ENCODE peak calls at places on chromosomes 1 and 21, in nine cellular contexts. One of them, this sample, is unnamed.
A peak's percentile ranks its signal among the peaks of the same experiment; 100 is the strongest.

GRCh38 chr1:109794319-109795132 is 30.8 kb upstream of the EPS8L3 start:
- DNase-seq in heart right ventricle: no peak
- DNase-seq in foreskin fibroblast: no peak
- DNase-seq in kidney: peak; percentile 45
- DNase-seq in ovary: no peak
- DNase-seq in mammary epithelial cell: no peak
- DNase-seq in tibial artery: peak; percentile 20
- DNase-seq in PC-9: no peak
- DNase-seq in kidney epithelial cell: no peak
- DNase-seq in this sample: no peak

GRCh38 chr1:54095543-54096286 is 42.3 kb downstream of the TCEANC2 start:
- DNase-seq in heart right ventricle: no peak
- DNase-seq in foreskin fibroblast: no peak
- DNase-seq in kidney: no peak
- DNase-seq in ovary: no peak
- DNase-seq in mammary epithelial cell: no peak
- DNase-seq in tibial artery: no peak
- DNase-seq in PC-9: no peak
- DNase-seq in kidney epithelial cell: no peak
- DNase-seq in this sample: no peak

GRCh38 chr21:36247316-36247715 is 72.7 kb upstream of the MORC3 start:
- DNase-seq in heart right ventricle: no peak
- DNase-seq in foreskin fibroblast: no peak
- DNase-seq in kidney: no peak
- DNase-seq in ovary: no peak
- DNase-seq in mammary epithelial cell: no peak
- DNase-seq in tibial artery: no peak
- DNase-seq in PC-9: no peak
- DNase-seq in kidney epithelial cell: no peak
- DNase-seq in this sample: no peak

GRCh38 chr1:30423570-30423969 is 299.8 kb downstream of the MATN1 start:
- DNase-seq in heart right ventricle: no peak
- DNase-seq in foreskin fibroblast: no peak
- DNase-seq in kidney: no peak
- DNase-seq in ovary: no peak
- DNase-seq in mammary epithelial cell: no peak
- DNase-seq in tibial artery: no peak
- DNase-seq in PC-9: no peak
- DNase-seq in kidney epithelial cell: no peak
- DNase-seq in this sample: no peak

GRCh38 chr1:246947255-246947654 is 15.5 kb upstream of the AHCTF1 start:
- DNase-seq in heart right ventricle: no peak
- DNase-seq in foreskin fibroblast: peak; percentile 86
- DNase-seq in kidney: no peak
- DNase-seq in ovary: peak; percentile 64
- DNase-seq in mammary epithelial cell: peak; percentile 35
- DNase-seq in tibial artery: peak; percentile 91
- DNase-seq in PC-9: no peak
- DNase-seq in kidney epithelial cell: no peak
- DNase-seq in this sample: no peak

GRCh38 chr1:244778356-244778755 is 57.1 kb upstream of the COX20 start:
- DNase-seq in heart right ventricle: no peak
- DNase-seq in foreskin fibroblast: peak; percentile 83
- DNase-seq in kidney: no peak
- DNase-seq in ovary: no peak
- DNase-seq in mammary epithelial cell: peak; percentile 79
- DNase-seq in tibial artery: no peak
- DNase-seq in PC-9: no peak
- DNase-seq in kidney epithelial cell: peak; percentile 73
- DNase-seq in this sample: no peak

GRCh38 chr1:206579747-206580437 is 32.4 kb downstream of the EIF2D start:
- DNase-seq in heart right ventricle: peak; percentile 68
- DNase-seq in foreskin fibroblast: peak; percentile 55
- DNase-seq in kidney: peak; percentile 89
- DNase-seq in ovary: no peak
- DNase-seq in mammary epithelial cell: peak; percentile 10
- DNase-seq in tibial artery: peak; percentile 79
- DNase-seq in PC-9: no peak
- DNase-seq in kidney epithelial cell: no peak
- DNase-seq in this sample: peak; percentile 78

GRCh38 chr1:69846267-69846666 is 278.5 kb downstream of the LRRC7 start:
- DNase-seq in heart right ventricle: no peak
- DNase-seq in foreskin fibroblast: no peak
- DNase-seq in kidney: no peak
- DNase-seq in ovary: no peak
- DNase-seq in mammary epithelial cell: no peak
- DNase-seq in tibial artery: no peak
- DNase-seq in PC-9: no peak
- DNase-seq in kidney epithelial cell: no peak
- DNase-seq in this sample: no peak

GRCh38 chr1:152436593-152437338 is 22.7 kb upstream of the CRNN start:
- DNase-seq in heart right ventricle: no peak
- DNase-seq in foreskin fibroblast: no peak
- DNase-seq in kidney: no peak
- DNase-seq in ovary: no peak
- DNase-seq in mammary epithelial cell: peak; percentile 62
- DNase-seq in tibial artery: no peak
- DNase-seq in PC-9: no peak
- DNase-seq in kidney epithelial cell: no peak
- DNase-seq in this sample: no peak

GRCh38 chr1:157312270-157312812 is 174.1 kb upstream of the ETV3 start:
- DNase-seq in heart right ventricle: no peak
- DNase-seq in foreskin fibroblast: peak; percentile 4
- DNase-seq in kidney: no peak
- DNase-seq in ovary: no peak
- DNase-seq in mammary epithelial cell: no peak
- DNase-seq in tibial artery: no peak
- DNase-seq in PC-9: no peak
- DNase-seq in kidney epithelial cell: no peak
- DNase-seq in this sample: no peak

GRCh38 chr1:153774780-153775431 is at the start of gene SLC27A3:
- DNase-seq in heart right ventricle: peak; percentile 83
- DNase-seq in foreskin fibroblast: peak; percentile 80
- DNase-seq in kidney: peak; percentile 94
- DNase-seq in ovary: peak; percentile 87
- DNase-seq in mammary epithelial cell: peak; percentile 46
- DNase-seq in tibial artery: peak; percentile 87
- DNase-seq in PC-9: peak; percentile 59
- DNase-seq in kidney epithelial cell: no peak
- DNase-seq in this sample: no peak

GRCh38 chr1:180636138-180636537 is 4.3 kb downstream of the XPR1 start:
- DNase-seq in heart right ventricle: no peak
- DNase-seq in foreskin fibroblast: peak; percentile 9
- DNase-seq in kidney: no peak
- DNase-seq in ovary: no peak
- DNase-seq in mammary epithelial cell: peak; percentile 41
- DNase-seq in tibial artery: no peak
- DNase-seq in PC-9: no peak
- DNase-seq in kidney epithelial cell: no peak
- DNase-seq in this sample: no peak

GRCh38 chr1:171998711-171999110 is 157.4 kb downstream of the DNM3 start:
- DNase-seq in heart right ventricle: no peak
- DNase-seq in foreskin fibroblast: peak; percentile 71
- DNase-seq in kidney: no peak
- DNase-seq in ovary: no peak
- DNase-seq in mammary epithelial cell: peak; percentile 65
- DNase-seq in tibial artery: no peak
- DNase-seq in PC-9: no peak
- DNase-seq in kidney epithelial cell: no peak
- DNase-seq in this sample: no peak

GRCh38 chr21:41678944-41679343 is 87.9 kb downstream of the RIPK4 start:
- DNase-seq in heart right ventricle: peak; percentile 81
- DNase-seq in foreskin fibroblast: peak; percentile 92
- DNase-seq in kidney: peak; percentile 97
- DNase-seq in ovary: peak; percentile 72
- DNase-seq in mammary epithelial cell: peak; percentile 99
- DNase-seq in tibial artery: peak; percentile 88
- DNase-seq in PC-9: peak; percentile 96
- DNase-seq in kidney epithelial cell: peak; percentile 98
- DNase-seq in this sample: no peak

GRCh38 chr1:76070538-76070937 is 4.0 kb upstream of the ST6GALNAC3 start:
- DNase-seq in heart right ventricle: no peak
- DNase-seq in foreskin fibroblast: no peak
- DNase-seq in kidney: no peak
- DNase-seq in ovary: no peak
- DNase-seq in mammary epithelial cell: no peak
- DNase-seq in tibial artery: no peak
- DNase-seq in PC-9: no peak
- DNase-seq in kidney epithelial cell: no peak
- DNase-seq in this sample: no peak

GRCh38 chr1:36083635-36084501 is at the start of gene TEKT2:
- DNase-seq in heart right ventricle: no peak
- DNase-seq in foreskin fibroblast: peak; percentile 35
- DNase-seq in kidney: peak; percentile 86
- DNase-seq in ovary: peak; percentile 55
- DNase-seq in mammary epithelial cell: no peak
- DNase-seq in tibial artery: no peak
- DNase-seq in PC-9: peak; percentile 27
- DNase-seq in kidney epithelial cell: no peak
- DNase-seq in this sample: no peak

GRCh38 chr21:28910280-28910887 is 82.3 kb downstream of the LTN1 start:
- DNase-seq in heart right ventricle: no peak
- DNase-seq in foreskin fibroblast: no peak
- DNase-seq in kidney: no peak
- DNase-seq in ovary: no peak
- DNase-seq in mammary epithelial cell: no peak
- DNase-seq in tibial artery: no peak
- DNase-seq in PC-9: no peak
- DNase-seq in kidney epithelial cell: no peak
- DNase-seq in this sample: no peak

GRCh38 chr1:21668232-21669032 is 725 bp downstream of the RAP1GAP start:
- DNase-seq in heart right ventricle: no peak
- DNase-seq in foreskin fibroblast: no peak
- DNase-seq in kidney: no peak
- DNase-seq in ovary: no peak
- DNase-seq in mammary epithelial cell: no peak
- DNase-seq in tibial artery: no peak
- DNase-seq in PC-9: no peak
- DNase-seq in kidney epithelial cell: no peak
- DNase-seq in this sample: no peak

GRCh38 chr1:23216771-23217420 is 406 bp downstream of the HTR1D start:
- DNase-seq in heart right ventricle: peak; percentile 34
- DNase-seq in foreskin fibroblast: no peak
- DNase-seq in kidney: no peak
- DNase-seq in ovary: peak; percentile 27
- DNase-seq in mammary epithelial cell: no peak
- DNase-seq in tibial artery: no peak
- DNase-seq in PC-9: peak; percentile 50
- DNase-seq in kidney epithelial cell: no peak
- DNase-seq in this sample: no peak
- H3K4me3 ChIP-seq in heart right ventricle: peak overlapping the region; percentile 44
- H3K4me3 ChIP-seq in foreskin fibroblast: peak overlapping the region; percentile 16
- H3K4me3 ChIP-seq in kidney: no peak overlapping the region
- H3K4me3 ChIP-seq in ovary: peak overlapping the region; percentile 20
- H3K4me3 ChIP-seq in mammary epithelial cell: peak overlapping the region; percentile 39
- H3K4me3 ChIP-seq in tibial artery: peak overlapping the region; percentile 41
- H3K4me3 ChIP-seq in PC-9: peak overlapping the region; percentile 66
- H3K4me3 ChIP-seq in kidney epithelial cell: peak overlapping the region; percentile 41
- H3K4me3 ChIP-seq in this sample: no peak overlapping the region

GRCh38 chr1:20017741-20018140 is 38.3 kb upstream of the PLA2G2A start:
- DNase-seq in heart right ventricle: no peak
- DNase-seq in foreskin fibroblast: no peak
- DNase-seq in kidney: no peak
- DNase-seq in ovary: no peak
- DNase-seq in mammary epithelial cell: no peak
- DNase-seq in tibial artery: no peak
- DNase-seq in PC-9: no peak
- DNase-seq in kidney epithelial cell: no peak
- DNase-seq in this sample: no peak
- H3K4me3 ChIP-seq in heart right ventricle: no peak overlapping the region
- H3K4me3 ChIP-seq in foreskin fibroblast: no peak overlapping the region
- H3K4me3 ChIP-seq in kidney: no peak overlapping the region
- H3K4me3 ChIP-seq in ovary: no peak overlapping the region
- H3K4me3 ChIP-seq in mammary epithelial cell: no peak overlapping the region
- H3K4me3 ChIP-seq in tibial artery: no peak overlapping the region
- H3K4me3 ChIP-seq in PC-9: no peak overlapping the region
- H3K4me3 ChIP-seq in kidney epithelial cell: no peak overlapping the region
- H3K4me3 ChIP-seq in this sample: no peak overlapping the region

DNA sequence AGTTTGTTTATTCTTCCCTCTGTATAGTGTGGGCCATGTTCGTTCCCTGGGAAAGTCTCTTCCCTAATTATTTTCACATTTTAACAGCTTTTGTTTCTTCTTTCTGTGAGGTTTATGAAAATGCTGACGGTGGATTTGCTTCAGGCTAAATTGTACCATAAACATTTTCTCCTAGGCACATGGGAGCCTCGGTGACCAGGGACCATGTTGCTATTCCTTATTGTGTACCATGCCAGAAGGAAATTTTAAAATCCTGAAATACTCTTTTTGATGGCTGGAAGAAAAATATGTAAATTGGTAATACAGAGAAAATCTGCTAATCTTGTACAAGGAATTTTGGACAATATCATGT is 230.1 kb upstream of the JUN start:
- DNase-seq in heart right ventricle: no peak
- DNase-seq in foreskin fibroblast: no peak
- DNase-seq in kidney: no peak
- DNase-seq in ovary: no peak
- DNase-seq in mammary epithelial cell: no peak
- DNase-seq in tibial artery: no peak
- DNase-seq in PC-9: no peak
- DNase-seq in kidney epithelial cell: no peak
- DNase-seq in this sample: no peak
- H3K4me3 ChIP-seq in heart right ventricle: no peak overlapping the region
- H3K4me3 ChIP-seq in foreskin fibroblast: no peak overlapping the region
- H3K4me3 ChIP-seq in kidney: peak overlapping the region; percentile 36
- H3K4me3 ChIP-seq in ovary: no peak overlapping the region
- H3K4me3 ChIP-seq in mammary epithelial cell: no peak overlapping the region
- H3K4me3 ChIP-seq in tibial artery: peak overlapping the region; percentile 23
- H3K4me3 ChIP-seq in PC-9: no peak overlapping the region
- H3K4me3 ChIP-seq in kidney epithelial cell: no peak overlapping the region
- H3K4me3 ChIP-seq in this sample: no peak overlapping the region

GRCh38 chr1:179329862-179330261 is 35.9 kb upstream of the AXDND1 start:
- DNase-seq in heart right ventricle: no peak
- DNase-seq in foreskin fibroblast: no peak
- DNase-seq in kidney: no peak
- DNase-seq in ovary: no peak
- DNase-seq in mammary epithelial cell: no peak
- DNase-seq in tibial artery: no peak
- DNase-seq in PC-9: no peak
- DNase-seq in kidney epithelial cell: no peak
- DNase-seq in this sample: no peak

GRCh38 chr1:179325836-179326235 is 32.2 kb downstream of the SOAT1 start:
- DNase-seq in heart right ventricle: no peak
- DNase-seq in foreskin fibroblast: no peak
- DNase-seq in kidney: no peak
- DNase-seq in ovary: no peak
- DNase-seq in mammary epithelial cell: no peak
- DNase-seq in tibial artery: no peak
- DNase-seq in PC-9: no peak
- DNase-seq in kidney epithelial cell: no peak
- DNase-seq in this sample: no peak

GRCh38 chr1:179322481-179323026 is 29.0 kb downstream of the SOAT1 start:
- DNase-seq in heart right ventricle: no peak
- DNase-seq in foreskin fibroblast: no peak
- DNase-seq in kidney: no peak
- DNase-seq in ovary: no peak
- DNase-seq in mammary epithelial cell: no peak
- DNase-seq in tibial artery: no peak
- DNase-seq in PC-9: no peak
- DNase-seq in kidney epithelial cell: no peak
- DNase-seq in this sample: no peak

GRCh38 chr1:179326746-179327145 is 33.1 kb downstream of the SOAT1 start:
- DNase-seq in heart right ventricle: no peak
- DNase-seq in foreskin fibroblast: no peak
- DNase-seq in kidney: peak; percentile 32
- DNase-seq in ovary: no peak
- DNase-seq in mammary epithelial cell: no peak
- DNase-seq in tibial artery: no peak
- DNase-seq in PC-9: no peak
- DNase-seq in kidney epithelial cell: no peak
- DNase-seq in this sample: no peak

GRCh38 chr1:179327679-179328078 is 34.1 kb downstream of the SOAT1 start:
- DNase-seq in heart right ventricle: no peak
- DNase-seq in foreskin fibroblast: peak; percentile 18
- DNase-seq in kidney: no peak
- DNase-seq in ovary: no peak
- DNase-seq in mammary epithelial cell: no peak
- DNase-seq in tibial artery: no peak
- DNase-seq in PC-9: no peak
- DNase-seq in kidney epithelial cell: no peak
- DNase-seq in this sample: no peak
- H3K4me3 ChIP-seq in heart right ventricle: no peak overlapping the region
- H3K4me3 ChIP-seq in foreskin fibroblast: no peak overlapping the region
- H3K4me3 ChIP-seq in kidney: no peak overlapping the region
- H3K4me3 ChIP-seq in ovary: no peak overlapping the region
- H3K4me3 ChIP-seq in mammary epithelial cell: no peak overlapping the region
- H3K4me3 ChIP-seq in tibial artery: no peak overlapping the region
- H3K4me3 ChIP-seq in PC-9: no peak overlapping the region
- H3K4me3 ChIP-seq in kidney epithelial cell: no peak overlapping the region
- H3K4me3 ChIP-seq in this sample: no peak overlapping the region

This sample was measured in CD8-positive, alpha-beta memory T cell.